ENCODE peak calls at places on chromosomes 13 and 19, in seven cellular contexts. X is brain microvascular endothelial cell; Q is IMR-90; P is heart right ventricle; J is Jurkat, Clone E6-1; H is neural progenitor cell; M is NCI-H187 treated with DMSO at 0.1 percent for 48 hours. W is an unnamed sample.

GRCh38 chr19:50921391-50922315 is 10.5 kb upstream of the KLK4 start:
- DNase-seq in Q (no peak), H (peak; percentile 34), M (no peak), X (no peak), P (no peak), J (no peak), W (no peak)

GRCh38 chr19:5108123-5108613 is 139.3 kb downstream of the KDM4B start:
- DNase-seq in X (no peak), P (no peak), J (no peak), M (no peak), H (no peak), Q (no peak), W (no peak)

GRCh38 chr19:34310494-34310981 is 54.5 kb upstream of the GPI start:
- DNase-seq in P (no peak), H (no peak), Q (no peak), M (no peak), X (no peak), J (no peak), W (no peak)

GRCh38 chr19:34255546-34255945 is 1.2 kb downstream of the GARRE1 start:
- DNase-seq in P (no peak), Q (no peak), M (no peak), H (no peak), X (no peak), J (no peak), W (no peak)

GRCh38 chr13:71851541-71851940 is 15.5 kb downstream of the DACH1 start:
- DNase-seq in H (no peak), J (no peak), Q (no peak), M (no peak), X (no peak), P (no peak), W (no peak)

GRCh38 chr19:15123900-15124299 is 16.7 kb downstream of the SYDE1 start:
- DNase-seq in X (no peak), Q (no peak), P (peak; percentile 84), H (no peak), M (no peak), J (no peak), W (peak; percentile 59)

GRCh38 chr19:12800873-12801465 is 631 bp downstream of the PRDX2 start:
- DNase-seq in Q (no peak), M (no peak), P (no peak), X (no peak), J (no peak), H (peak; percentile 70), W (peak; percentile 34)

GRCh38 chr19:1401138-1401888 is at the start of gene GAMT:
- DNase-seq in J (no peak), X (no peak), Q (no peak), M (no peak), P (no peak), H (peak; percentile 76), W (peak; percentile 77)